ENCODE peak calls at places on chromosomes 16 and 17, in seven cellular contexts. W is left ventricle myocardium inferior, E is ascending aorta, Y is SK-N-SH, U is cardiac muscle cell, Z is neural progenitor cell, S is heart right ventricle. X is an unnamed sample. For H3K9me3, the result is how much of the 10 kb centered on the place peaks cover.

GRCh38 chr16:57473176-57473840 is 10.8 kb downstream of the POLR2C start:
- DNase-seq in S (no peak), W (no peak), U (no peak), Y (no peak), E (no peak), Z (no peak), X (no peak)

GRCh38 chr16:79593754-79594153 is 6.8 kb downstream of the MAF start:
- DNase-seq in Z (no peak), W (no peak), S (no peak), Y (no peak), U (no peak), E (no peak), X (no peak)

GRCh38 chr17:35299108-35299507 is 56.2 kb downstream of the SLFN5 start:
- DNase-seq in E (no peak), Y (no peak), U (no peak), S (no peak), W (no peak), Z (no peak), X (no peak)

GRCh38 chr16:57394444-57394843 is 10.1 kb upstream of the CCL17 start:
- DNase-seq in Z (no peak), W (no peak), Y (no peak), S (no peak), E (no peak), U (no peak), X (peak)

GRCh38 chr16:65500007-65500406 is 378.1 kb upstream of the CDH11 start:
- DNase-seq in E (no peak), Y (no peak), W (no peak), U (no peak), S (no peak), Z (no peak), X (no peak)

GRCh38 chr16:83887564-83887963 is 11.4 kb upstream of the MLYCD start:
- DNase-seq in U (no peak), W (no peak), S (no peak), Y (no peak), Z (peak), E (no peak), X (no peak)

GRCh38 chr17:79633937-79634813 is 23.3 kb upstream of the RBFOX3 start:
- DNase-seq in W (peak), S (no peak), Y (peak), U (no peak), Z (no peak), E (no peak), X (no peak)

GRCh38 chr17:26809033-26809432 is 484.9 kb upstream of the WSB1 start:
- DNase-seq in E (no peak), S (no peak), U (no peak), W (no peak), Y (no peak), Z (no peak), X (no peak)

GRCh38 chr16:21950782-21951521 is 2.2 kb upstream of the UQCRC2 start:
- DNase-seq in E (no peak), Z (peak), S (no peak), Y (peak), U (peak), W (no peak), X (no peak)

GRCh38 chr17:62714016-62714777 is 86.7 kb downstream of the MRC2 start:
- DNase-seq in W (no peak), Z (no peak), Y (no peak), S (no peak), U (no peak), E (no peak), X (no peak)

GRCh38 chr17:16406742-16407674 is 8.4 kb upstream of the TRPV2 start:
- DNase-seq in W (peak), S (peak), Z (peak), E (no peak), U (peak), Y (peak), X (peak)

GRCh38 chr16:9126609-9127008 is 35.2 kb downstream of the HAPSTR1 start:
- DNase-seq in U (no peak), S (no peak), Z (no peak), W (no peak), Y (no peak), E (no peak), X (no peak)

GRCh38 chr16:50310308-50311133 is 44.2 kb downstream of the ADCY7 start:
- DNase-seq in W (no peak), S (no peak), Y (peak), E (no peak), Z (no peak), U (no peak), X (no peak)

GRCh38 chr16:73572135-73572534 is 524.2 kb upstream of the ZFHX3 start:
- DNase-seq in U (peak), Z (peak), Y (no peak), S (peak), E (no peak), W (peak), X (peak)

GRCh38 chr17:22453181-22453580 is 760.9 kb downstream of the KCNJ18 start:
- DNase-seq in E (no peak), U (no peak), W (no peak), S (no peak), Y (no peak), Z (no peak), X (no peak)

GRCh38 chr16:74922150-74923138 is 62.5 kb downstream of the WDR59 start:
- DNase-seq in U (no peak), S (no peak), W (no peak), Y (no peak), Z (no peak), E (no peak), X (no peak)

GRCh38 chr16:2532494-2533141 is 1.4 kb upstream of the CEMP1 start:
- DNase-seq in U (peak), Y (peak), S (peak), Z (peak), E (no peak), W (peak), X (peak)

GRCh38 chr17:28335201-28335958 is at the start of the genes IFT20 and TNFAIP1:
- DNase-seq in E (peak), W (peak), U (peak), S (peak), Z (peak), Y (peak), X (peak)

GRCh38 chr17:28334176-28334575 is 1.1 kb downstream of the IFT20 start:
- DNase-seq in Y (no peak), W (no peak), U (no peak), Z (no peak), E (no peak), S (no peak), X (no peak)

GRCh38 chr17:28333083-28333746 is 2.1 kb downstream of the IFT20 start:
- DNase-seq in U (no peak), Y (no peak), W (no peak), E (no peak), Z (no peak), S (no peak), X (no peak)

GRCh38 chr17:28335959-28336871 is 654 bp downstream of the TNFAIP1 start:
- DNase-seq in E (no peak), S (no peak), W (peak), Z (peak), U (peak), Y (peak), X (peak)

GRCh38 chr17:28334666-28335200 is 539 bp downstream of the IFT20 start:
- DNase-seq in S (no peak), E (no peak), Z (no peak), W (no peak), Y (no peak), U (no peak), X (no peak)
- H3K4me3 ChIP-seq in S (peak), E (peak), Z (peak), W (peak), Y (peak), U (peak), X (peak)

DNA sequence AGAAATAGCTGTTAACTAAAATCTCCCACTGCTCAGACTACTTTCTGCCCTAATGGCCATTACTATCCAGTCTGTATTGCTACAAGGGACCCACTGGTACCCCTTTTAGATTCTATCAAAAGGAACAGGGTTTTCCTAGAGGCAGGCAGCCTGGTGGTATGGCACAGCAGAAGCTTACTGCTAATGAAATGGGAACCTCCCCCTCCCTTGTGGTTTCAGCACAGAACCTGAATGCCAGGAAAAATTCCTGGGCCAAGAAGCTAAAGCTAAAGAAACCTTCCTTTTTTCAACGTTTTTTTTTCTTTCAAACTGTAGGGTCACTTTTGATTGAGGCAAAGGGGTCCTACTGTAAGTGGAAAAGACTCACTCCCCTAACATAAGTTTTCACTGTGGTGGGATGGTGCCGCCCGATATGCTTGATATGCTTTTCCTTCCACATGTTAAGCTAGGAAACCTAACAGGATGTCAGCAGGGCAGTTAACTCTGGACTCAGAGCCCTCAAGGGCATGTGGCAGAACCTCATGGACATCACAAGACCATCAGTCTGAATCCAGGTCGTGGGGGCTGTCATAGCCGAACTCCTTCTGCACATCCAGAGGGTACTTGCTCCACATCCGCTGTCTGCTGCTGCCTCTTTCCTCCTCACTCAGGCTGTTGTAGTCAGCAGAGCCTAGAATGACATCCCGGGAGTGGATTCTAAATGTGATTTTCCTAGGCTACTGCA is 9.8 kb downstream of the SLC7A6OS start:
- DNase-seq in Z (no peak), Y (no peak), W (no peak), U (no peak), E (no peak), S (no peak), X (no peak)
- H3K27ac ChIP-seq in Z (no peak), Y (no peak), W (peak), U (no peak), E (no peak), S (peak), X (no peak)

DNA sequence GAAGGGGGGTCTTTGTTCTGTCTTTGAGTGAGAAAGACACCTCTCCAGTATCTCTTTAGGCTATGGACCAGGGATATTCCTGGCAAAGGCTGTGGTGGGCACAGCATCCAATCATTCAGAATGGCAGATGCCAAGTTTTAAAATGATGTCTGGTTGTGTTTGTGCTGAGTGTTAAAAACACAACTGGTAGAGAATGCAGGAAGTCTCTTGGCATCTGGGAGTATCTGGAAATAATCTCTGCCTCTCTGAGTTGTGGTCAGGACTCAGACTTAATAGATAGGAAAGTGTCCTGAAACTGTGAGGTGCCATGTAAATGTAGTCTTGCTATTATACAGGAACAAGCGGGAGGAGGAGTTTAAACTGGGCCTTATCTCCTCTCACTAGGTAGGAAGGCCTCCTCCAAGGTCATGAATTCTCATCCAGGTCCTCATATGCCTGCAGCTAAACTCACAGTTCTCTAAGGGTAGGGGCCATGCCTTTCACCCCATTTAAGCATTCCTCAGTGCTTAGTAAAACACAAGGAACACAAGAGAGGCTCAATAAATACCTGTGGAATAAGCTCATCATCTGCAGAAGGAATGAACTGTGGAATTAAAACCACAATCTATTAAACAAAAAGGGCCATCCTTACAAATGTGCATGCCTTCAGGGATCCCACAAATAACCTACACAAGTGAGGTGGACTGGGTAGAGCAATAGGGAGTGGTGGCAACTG is 317.6 kb downstream of the CBLN1 start:
- DNase-seq in W (no peak), Y (no peak), U (no peak), S (no peak), E (no peak), Z (no peak), X (no peak)
- H3K9me3 ChIP-seq in W (under half), Y (under half), U (under half), S (under half), E (under half), Z (under half), X (under half)

GRCh38 chr16:70746708-70747424 is 54.1 kb downstream of the VAC14 start:
- DNase-seq in S (peak), E (peak), W (peak), Z (no peak), U (no peak), Y (no peak), X (peak)
- H3K4me3 ChIP-seq in S (no peak), E (peak), W (no peak), Z (no peak), U (no peak), Y (no peak), X (no peak)

DNA sequence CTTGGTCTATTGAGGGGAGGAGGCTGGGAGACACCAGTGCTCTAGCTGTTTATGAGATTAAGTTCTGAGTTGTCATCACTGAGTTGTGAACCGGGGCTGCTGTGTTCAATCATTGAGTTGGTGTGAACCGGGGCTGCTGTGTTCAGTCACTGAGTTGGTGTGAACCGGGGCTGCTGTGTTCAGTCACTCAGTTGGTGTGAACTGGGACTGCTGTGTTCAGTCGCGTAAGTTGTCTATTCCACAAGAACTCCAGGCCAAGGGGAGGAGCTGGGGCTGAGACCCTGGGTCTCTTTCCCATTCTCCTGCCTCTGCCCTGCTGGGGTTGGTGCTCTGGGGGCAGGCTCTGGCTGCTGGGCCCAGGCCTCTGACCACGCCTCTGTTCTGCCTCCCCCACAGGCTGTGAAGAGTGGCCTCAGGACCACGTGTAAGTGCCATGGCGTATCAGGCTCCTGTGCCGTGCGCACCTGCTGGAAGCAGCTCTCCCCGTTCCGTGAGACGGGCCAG is 24.5 kb downstream of the WNT9B start:
- DNase-seq in Y (no peak), Z (no peak), S (no peak), E (no peak), U (no peak), W (no peak), X (no peak)
- H3K27ac ChIP-seq in Y (no peak), Z (no peak), S (no peak), E (no peak), U (no peak), W (no peak), X (no peak)

GRCh38 chr17:77173104-77173503 is 32.3 kb downstream of the SEC14L1 start:
- DNase-seq in Y (no peak), W (no peak), S (no peak), E (no peak), Z (no peak), U (no peak), X (no peak)
- H3K9me3 ChIP-seq in Y (under half), W (under half), S (under half), E (under half), Z (under half), U (under half), X (under half)

DNA sequence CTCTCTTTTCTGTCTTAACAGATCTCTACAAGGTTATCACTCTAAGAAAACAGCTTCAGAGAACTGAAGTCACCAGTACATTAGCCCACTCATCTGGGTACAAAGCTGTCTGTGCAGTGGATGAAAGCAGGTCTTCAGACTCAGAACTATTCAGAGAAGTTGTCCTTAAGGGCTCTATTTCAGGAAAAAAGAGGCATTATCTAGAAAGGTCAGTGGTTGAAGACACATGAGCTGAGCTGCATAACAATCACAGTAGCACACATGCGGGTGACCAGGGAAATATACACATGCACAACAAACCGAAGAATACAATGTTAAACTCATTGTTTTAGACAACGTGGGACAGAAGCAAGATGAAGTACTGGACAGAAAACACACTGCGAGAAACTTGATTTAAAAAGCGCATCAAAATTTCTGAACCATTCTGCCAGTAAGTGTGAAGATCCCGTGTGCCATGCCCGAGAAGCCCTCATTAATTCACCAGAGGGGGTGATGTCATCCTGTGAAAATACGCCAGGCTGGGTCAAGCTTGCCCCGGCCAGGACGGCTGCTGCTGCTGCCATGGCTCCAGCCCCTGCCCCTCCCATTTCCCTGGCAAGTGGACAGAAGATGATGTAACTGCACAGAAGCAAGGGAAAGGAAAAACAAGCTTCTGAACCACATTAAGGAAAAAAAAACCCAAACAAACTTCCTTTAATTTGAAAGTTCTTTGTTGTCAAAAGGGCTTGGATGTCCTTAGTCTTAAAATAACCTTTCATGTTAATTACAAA is 10.1 kb downstream of the DYNC1LI2 start:
- DNase-seq in Z (no peak), S (peak), U (no peak), E (peak), Y (peak), W (peak), X (peak)
- H3K4me3 ChIP-seq in Z (no peak), S (no peak), U (no peak), E (peak), Y (no peak), W (peak), X (peak)

DNA sequence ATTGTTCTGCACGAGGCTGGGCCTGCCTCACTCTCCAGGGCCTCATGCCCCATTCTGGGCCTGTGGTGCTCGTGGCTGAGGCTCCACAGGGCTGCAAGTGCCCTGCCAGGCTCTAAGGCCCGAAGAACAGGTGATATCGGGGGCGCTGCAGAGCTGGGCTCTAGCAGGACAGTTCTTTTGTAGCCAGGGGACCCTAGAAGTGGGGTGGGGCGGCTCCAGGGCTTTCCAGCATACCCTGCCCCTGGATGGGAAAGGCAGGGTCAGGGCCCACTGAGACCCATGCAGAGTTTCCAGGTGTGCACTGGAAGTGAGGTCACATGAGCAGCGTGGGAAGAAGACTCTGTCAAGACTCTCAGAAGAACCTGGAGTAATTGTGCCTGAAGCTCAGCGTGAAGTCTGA is 12.3 kb downstream of the MRPL27 start:
- DNase-seq in Y (no peak), U (no peak), S (no peak), E (no peak), Z (no peak), W (no peak), X (no peak)
- H3K27ac ChIP-seq in Y (no peak), U (peak), S (no peak), E (no peak), Z (no peak), W (no peak), X (no peak)